ENCODE peak calls at places on chromosomes 6 and 20, in four cellular contexts. U, G, M and Q are unnamed samples.

GRCh38 chr20:50594231-50594590 is 84.0 kb downstream of the PTPN1 start:
- DNase-seq in G (no peak), M (no peak), U (no peak), Q (no peak)

GRCh38 chr6:155524249-155524651 is 68.6 kb upstream of the NOX3 start:
- DNase-seq in G (no peak), U (no peak), M (no peak), Q (no peak)

GRCh38 chr6:18501313-18502013 is 114.3 kb downstream of the RNF144B start:
- DNase-seq in U (no peak), M (peak), G (no peak), Q (no peak)

GRCh38 chr6:150874184-150874583 is 8.7 kb downstream of the MTHFD1L start:
- DNase-seq in U (no peak), M (no peak), G (no peak), Q (no peak)

GRCh38 chr20:5621305-5621704 is 128.9 kb upstream of the SHLD1 start:
- DNase-seq in U (no peak), M (no peak), G (no peak), Q (no peak)

GRCh38 chr6:65199121-65199520 is 507.9 kb downstream of the EYS start:
- DNase-seq in G (no peak), U (no peak), M (no peak), Q (no peak)

GRCh38 chr20:22453244-22454080 is 130.9 kb downstream of the FOXA2 start:
- DNase-seq in U (no peak), G (no peak), M (no peak), Q (no peak)

GRCh38 chr6:83180396-83180950 is 12.6 kb downstream of the PGM3 start:
- DNase-seq in U (no peak), G (no peak), M (no peak), Q (no peak)

GRCh38 chr6:166520905-166521834 is 65.3 kb downstream of the RAMACL start:
- DNase-seq in U (no peak), G (no peak), M (no peak), Q (no peak)

GRCh38 chr20:10672579-10673127 is 1.1 kb downstream of the JAG1 start:
- DNase-seq in M (peak), U (no peak), G (no peak), Q (no peak)

GRCh38 chr20:44384423-44385027 is 29.0 kb downstream of the HNF4A start:
- DNase-seq in M (peak), U (peak), G (peak), Q (peak)

GRCh38 chr6:125868996-125869395 is 78.2 kb downstream of the NCOA7 start:
- DNase-seq in M (peak), G (no peak), U (no peak), Q (no peak)

GRCh38 chr6:100462396-100462795 is 2.3 kb downstream of the SIM1 start:
- DNase-seq in M (no peak), G (no peak), U (no peak), Q (no peak)

GRCh38 chr6:16249971-16250370 is 11.6 kb downstream of the GMPR start:
- DNase-seq in G (no peak), M (no peak), U (no peak), Q (no peak)

GRCh38 chr6:10801224-10801848 is 37.0 kb downstream of the MAK start:
- DNase-seq in U (peak), M (peak), G (peak), Q (peak)

GRCh38 chr6:72464246-72464645 is 157.6 kb upstream of the KCNQ5 start:
- DNase-seq in M (no peak), U (no peak), G (no peak), Q (no peak)

GRCh38 chr6:36386495-36387439 is 702 bp downstream of the ETV7 start:
- DNase-seq in U (no peak), M (peak), G (no peak), Q (peak)

GRCh38 chr6:169589293-169589692 is 112.5 kb downstream of the WDR27 start:
- DNase-seq in G (no peak), M (no peak), U (no peak), Q (peak)

GRCh38 chr20:34570859-34571306 is 12.4 kb downstream of the MAP1LC3A start:
- DNase-seq in G (no peak), M (no peak), U (no peak), Q (no peak)

GRCh38 chr6:44076366-44077200 is 50.7 kb downstream of the MRPL14 start:
- DNase-seq in G (no peak), U (no peak), M (peak), Q (no peak)

GRCh38 chr6:89917801-89918366 is 23.6 kb downstream of the GJA10 start:
- DNase-seq in M (no peak), G (no peak), U (no peak), Q (no peak)

GRCh38 chr6:42177514-42178364 is 4.6 kb downstream of the GUCA1A start:
- DNase-seq in M (no peak), U (no peak), G (no peak), Q (no peak)

GRCh38 chr6:135506270-135506997 is 8.9 kb upstream of the AHI1 start:
- DNase-seq in U (no peak), G (no peak), M (no peak), Q (no peak)

GRCh38 chr6:151004415-151005024 is 139.0 kb downstream of the MTHFD1L start:
- DNase-seq in M (peak), U (no peak), G (no peak), Q (no peak)

GRCh38 chr20:35478804-35479472 is 23.5 kb downstream of the CEP250 start:
- DNase-seq in M (no peak), G (no peak), U (no peak), Q (no peak)

GRCh38 chr6:47157653-47158219 is 115.6 kb upstream of the ADGRF1 start:
- DNase-seq in U (no peak), M (no peak), G (no peak), Q (no peak)

GRCh38 chr20:56627122-56628014 is 1.7 kb upstream of the TFAP2C start:
- DNase-seq in M (no peak), G (no peak), U (no peak), Q (no peak)

GRCh38 chr20:63471002-63471718 is 1.3 kb downstream of the KCNQ2 start:
- DNase-seq in U (no peak), M (no peak), G (no peak), Q (no peak)

GRCh38 chr6:77015350-77015749 is 447.9 kb downstream of the HTR1B start:
- DNase-seq in U (no peak), M (no peak), G (no peak), Q (no peak)

GRCh38 chr6:35469711-35470662 is 1.8 kb downstream of the RPL10A start:
- DNase-seq in G (no peak), U (no peak), M (no peak), Q (peak)

GRCh38 chr6:1746919-1747460 is 137.3 kb downstream of the FOXC1 start:
- DNase-seq in U (no peak), G (no peak), M (no peak), Q (no peak)

GRCh38 chr20:63087872-63088680 is 81.3 kb upstream of the BHLHE23 start:
- DNase-seq in G (no peak), U (no peak), M (peak), Q (no peak)

GRCh38 chr6:95601133-95601532 is 23.8 kb downstream of the MANEA start:
- DNase-seq in G (no peak), U (no peak), M (no peak), Q (no peak)

GRCh38 chr6:150584596-150584995 is 15.1 kb upstream of the PLEKHG1 start:
- DNase-seq in U (no peak), M (no peak), G (no peak), Q (no peak)